ENCODE peak calls at places on chromosomes 6 and 20, in five cellular contexts. N is effector CD4-positive, alpha-beta T cell; M is neural progenitor cell; J is naive thymus-derived CD8-positive, alpha-beta T cell; V is stimulated activated CD4-positive, alpha-beta T cell treated with anti-CD3 and anti-CD28 coated beads, Interleukin-15, amount 100 ng/mL, for 1 hour. H is an unnamed sample.

GRCh38 chr20:20699144-20699543 is 13.3 kb downstream of the RALGAPA2 start:
- DNase-seq in N (no peak), M (no peak), J (no peak), V (no peak), H (no peak)

GRCh38 chr20:56627122-56628014 is 1.7 kb upstream of the TFAP2C start:
- DNase-seq in N (no peak), M (peak), J (no peak), V (no peak), H (no peak)

GRCh38 chr20:59495894-59496510 is 108.3 kb upstream of the PHACTR3 start:
- DNase-seq in N (peak), M (peak), J (peak), V (peak), H (peak)

GRCh38 chr6:163526356-163526755 is 111.8 kb downstream of the QKI start:
- DNase-seq in N (no peak), M (no peak), J (no peak), V (no peak), H (no peak)

GRCh38 chr20:32605167-32605656 is 20.1 kb upstream of the NOL4L start:
- DNase-seq in N (no peak), M (no peak), J (no peak), V (no peak), H (no peak)

GRCh38 chr6:44333273-44333919 is 9.1 kb upstream of the SPATS1 start:
- DNase-seq in N (no peak), M (no peak), J (no peak), V (no peak), H (no peak)

GRCh38 chr6:130872250-130873095 is 45.3 kb downstream of the SMLR1 start:
- DNase-seq in N (peak), M (peak), J (peak), V (peak), H (peak)

GRCh38 chr6:141562181-141562800 is 570.4 kb upstream of the GJE1 start:
- DNase-seq in N (no peak), M (peak), J (no peak), V (no peak), H (no peak)

GRCh38 chr6:154895841-154896240 is 99.3 kb upstream of the TIAM2 start:
- DNase-seq in N (no peak), M (no peak), J (no peak), V (no peak), H (no peak)

GRCh38 chr6:3835055-3835731 is 14.0 kb upstream of the FAM50B start:
- DNase-seq in N (no peak), M (no peak), J (no peak), V (no peak), H (no peak)

GRCh38 chr6:28586273-28586672 is 60.6 kb downstream of the GPX5 start:
- DNase-seq in N (no peak), M (no peak), J (no peak), V (no peak), H (no peak)

GRCh38 chr6:148700047-148700712 is 46.6 kb upstream of the UST start:
- DNase-seq in N (no peak), M (no peak), J (no peak), V (no peak), H (no peak)

GRCh38 chr6:49524541-49524940 is 24.8 kb downstream of the GLYATL3 start:
- DNase-seq in N (no peak), M (no peak), J (no peak), V (no peak), H (no peak)

GRCh38 chr6:27290065-27290849 is 21.8 kb downstream of the POM121L2 start:
- DNase-seq in N (no peak), M (peak), J (no peak), V (no peak), H (no peak)

GRCh38 chr6:118660218-118660569 is 8.8 kb upstream of the CEP85L start:
- DNase-seq in N (peak), M (no peak), J (peak), V (no peak), H (no peak)

GRCh38 chr6:55918639-55919038 is 43.2 kb upstream of the BMP5 start:
- DNase-seq in N (no peak), M (no peak), J (no peak), V (no peak), H (no peak)

GRCh38 chr20:37279820-37280219 is 9.6 kb upstream of the MANBAL start:
- DNase-seq in N (no peak), M (no peak), J (no peak), V (no peak), H (no peak)

GRCh38 chr6:15026832-15027231 is 219.0 kb upstream of the JARID2 start:
- DNase-seq in N (no peak), M (no peak), J (no peak), V (no peak), H (no peak)

GRCh38 chr6:156994215-156995076 is 217.3 kb downstream of the ARID1B start:
- DNase-seq in N (no peak), M (no peak), J (no peak), V (no peak), H (no peak)

GRCh38 chr6:34964564-34964963 is 75.5 kb downstream of the ANKS1A start:
- DNase-seq in N (no peak), M (no peak), J (no peak), V (no peak), H (no peak)

GRCh38 chr20:40669692-40670091 is 19.3 kb downstream of the MAFB start:
- DNase-seq in N (no peak), M (no peak), J (no peak), V (no peak), H (no peak)

GRCh38 chr6:15246217-15247211 is 645 bp downstream of the JARID2 start:
- DNase-seq in N (peak), M (peak), J (peak), V (no peak), H (no peak)

GRCh38 chr6:109867970-109868358 is 110.1 kb upstream of the GPR6 start:
- DNase-seq in N (no peak), M (no peak), J (no peak), V (no peak), H (no peak)

GRCh38 chr20:43322851-43323250 is 133.1 kb upstream of the PTPRT start:
- DNase-seq in N (no peak), M (no peak), J (no peak), V (no peak), H (no peak)

GRCh38 chr6:156029296-156029985 is 573.8 kb upstream of the NOX3 start:
- DNase-seq in N (no peak), M (no peak), J (no peak), V (no peak), H (no peak)

GRCh38 chr6:10419749-10420545 is 5.1 kb upstream of the TFAP2A start:
- DNase-seq in N (no peak), M (no peak), J (no peak), V (no peak), H (no peak)

GRCh38 chr6:20366082-20366834 is 35.4 kb upstream of the E2F3 start:
- DNase-seq in N (peak), M (no peak), J (peak), V (peak), H (no peak)

GRCh38 chr6:28393912-28394662 is 5.5 kb downstream of the ZSCAN12 start:
- DNase-seq in N (no peak), M (peak), J (no peak), V (no peak), H (no peak)

GRCh38 chr20:48625136-48625900 is 202.5 kb downstream of the PREX1 start:
- DNase-seq in N (no peak), M (no peak), J (no peak), V (no peak), H (no peak)

GRCh38 chr6:62390413-62390812 is 104.4 kb upstream of the KHDRBS2 start:
- DNase-seq in N (no peak), M (no peak), J (no peak), V (no peak), H (no peak)

H was measured in memory B cell.